ENCODE peak calls at places on chromosome 19, in seven cellular contexts. W is kidney epithelial cell; L is nephron progenitor cell; B is stimulated activated CD8-positive, alpha-beta memory T cell treated with anti-CD3 and anti-CD28 coated beads, Interleukin-4, amount 100 ng/mL, for 1 hour; V is Right ventricle myocardium superior; N is heart left ventricle; H is neuronal stem cell. F is an unnamed sample.

GRCh38 chr19:29671393-29672076 is 6.3 kb downstream of the PLEKHF1 start:
- DNase-seq in W (no peak), L (no peak), B (peak; percentile 77), V (peak; percentile 77), N (no peak), H (no peak), F (no peak)

GRCh38 chr19:23222998-23223652 is 27.1 kb downstream of the ZNF724 start:
- DNase-seq in W (no peak), L (no peak), B (no peak), V (no peak), N (no peak), H (no peak), F (no peak)

GRCh38 chr19:42480335-42481095 is 37.8 kb upstream of the CXCL17 start:
- DNase-seq in W (no peak), L (no peak), B (no peak), V (no peak), N (no peak), H (no peak), F (no peak)

GRCh38 chr19:18894254-18895037 is 1.5 kb downstream of the CERS1 start:
- DNase-seq in W (no peak), L (peak; percentile 69), B (no peak), V (peak; percentile 49), N (peak; percentile 50), H (peak; percentile 58), F (no peak)

GRCh38 chr19:43624933-43625332 is 5.5 kb upstream of the ZNF428 start:
- DNase-seq in W (no peak), L (peak; percentile 69), B (peak; percentile 63), V (peak; percentile 75), N (no peak), H (no peak), F (no peak)

GRCh38 chr19:3651684-3652083 is 25.1 kb upstream of the CACTIN start:
- DNase-seq in W (no peak), L (no peak), B (no peak), V (no peak), N (no peak), H (no peak), F (no peak)

GRCh38 chr19:49210108-49210900 is 52.7 kb downstream of the TRPM4 start:
- DNase-seq in W (no peak), L (peak; percentile 75), B (no peak), V (peak; percentile 47), N (no peak), H (peak; percentile 57), F (peak; percentile 55)

GRCh38 chr19:3372413-3372812 is 6.0 kb downstream of the NFIC start:
- DNase-seq in W (no peak), L (no peak), B (no peak), V (no peak), N (no peak), H (no peak), F (no peak)

GRCh38 chr19:46600393-46601317 is 475 bp upstream of the CALM3 start:
- DNase-seq in W (peak; percentile 50), L (peak; percentile 99), B (peak; percentile 96), V (peak; percentile 99), N (peak; percentile 98), H (peak; percentile 100), F (peak; percentile 91)

GRCh38 chr19:34481861-34482379 is 362 bp downstream of the WTIP start:
- DNase-seq in W (no peak), L (no peak), B (no peak), V (no peak), N (no peak), H (no peak), F (peak; percentile 48)

GRCh38 chr19:21900401-21900800 is 64.4 kb upstream of the ZNF43 start:
- DNase-seq in W (no peak), L (no peak), B (no peak), V (no peak), N (no peak), H (no peak), F (no peak)

GRCh38 chr19:35755550-35756371 is 1.1 kb downstream of the HSPB6 start:
- DNase-seq in W (no peak), L (peak; percentile 53), B (no peak), V (peak; percentile 94), N (peak; percentile 89), H (no peak), F (no peak)

GRCh38 chr19:34084396-34085145 is 87.7 kb upstream of the LSM14A start:
- DNase-seq in W (no peak), L (no peak), B (no peak), V (no peak), N (no peak), H (no peak), F (no peak)

GRCh38 chr19:55494172-55494761 is 6.0 kb downstream of the SSC5D start:
- DNase-seq in W (no peak), L (no peak), B (no peak), V (peak; percentile 73), N (peak; percentile 86), H (no peak), F (no peak)

GRCh38 chr19:41521860-41522555 is 54.0 kb upstream of the CEACAM21 start:
- DNase-seq in W (no peak), L (no peak), B (no peak), V (peak; percentile 48), N (no peak), H (peak; percentile 21), F (peak; percentile 21)

GRCh38 chr19:35505956-35506355 is 7.5 kb downstream of the DMKN start:
- DNase-seq in W (no peak), L (no peak), B (no peak), V (no peak), N (no peak), H (no peak), F (no peak)

GRCh38 chr19:46369817-46370216 is 22.9 kb downstream of the PPP5C start:
- DNase-seq in W (no peak), L (no peak), B (no peak), V (no peak), N (no peak), H (no peak), F (no peak)

GRCh38 chr19:46975918-46976782 is 43.5 kb upstream of the NPAS1 start:
- DNase-seq in W (peak; percentile 87), L (peak; percentile 44), B (no peak), V (peak; percentile 98), N (peak; percentile 91), H (peak; percentile 59), F (peak; percentile 38)

GRCh38 chr19:48061401-48062344 is 17.8 kb upstream of the CABP5 start:
- DNase-seq in W (no peak), L (no peak), B (no peak), V (no peak), N (no peak), H (no peak), F (no peak)

GRCh38 chr19:48745208-48745995 is 1.3 kb downstream of the IZUMO1 start:
- DNase-seq in W (no peak), L (peak; percentile 56), B (no peak), V (peak; percentile 60), N (peak; percentile 61), H (no peak), F (peak; percentile 62)

GRCh38 chr19:2974342-2974932 is 2.9 kb upstream of the TLE6 start:
- DNase-seq in W (no peak), L (no peak), B (no peak), V (peak; percentile 68), N (peak; percentile 64), H (no peak), F (no peak)

F was measured in HEK293T.